ENCODE peak calls at places on chromosomes 3 and 15, in seven cellular contexts. M is HCT116, E is A549, L is uterus, H is NB4, B is body of pancreas, R is ovary. Y is an unnamed sample.

GRCh38 chr3:41323860-41324259 is 124.6 kb downstream of the CTNNB1 start:
- DNase-seq in M (no peak), E (no peak), L (no peak), H (no peak), B (no peak), R (no peak), Y (no peak)

GRCh38 chr3:120198305-120198878 is 86.6 kb downstream of the GPR156 start:
- DNase-seq in M (peak; percentile 8), E (peak; percentile 24), L (no peak), H (peak; percentile 41), B (no peak), R (no peak), Y (no peak)

GRCh38 chr3:194562986-194563385 is 70.2 kb downstream of the TMEM44 start:
- DNase-seq in M (no peak), E (no peak), L (no peak), H (no peak), B (no peak), R (no peak), Y (no peak)

GRCh38 chr15:60337069-60337468 is 60.7 kb downstream of the ANXA2 start:
- DNase-seq in M (no peak), E (no peak), L (no peak), H (no peak), B (no peak), R (no peak), Y (peak; percentile 61)

GRCh38 chr15:39555885-39556284 is 25.0 kb upstream of the THBS1 start:
- DNase-seq in M (no peak), E (no peak), L (no peak), H (no peak), B (no peak), R (no peak), Y (no peak)

GRCh38 chr3:118548434-118548833 is 486.2 kb downstream of the IGSF11 start:
- DNase-seq in M (no peak), E (no peak), L (no peak), H (no peak), B (no peak), R (no peak), Y (no peak)

GRCh38 chr3:128999104-128999503 is 2.0 kb upstream of the EFCC1 start:
- DNase-seq in M (no peak), E (no peak), L (no peak), H (peak; percentile 65), B (no peak), R (no peak), Y (no peak)

GRCh38 chr15:51878446-51879386 is 49.3 kb downstream of the TMOD3 start:
- DNase-seq in M (no peak), E (no peak), L (no peak), H (no peak), B (no peak), R (no peak), Y (no peak)

GRCh38 chr3:151003024-151003771 is 30.7 kb upstream of the CLRN1 start:
- DNase-seq in M (no peak), E (no peak), L (no peak), H (no peak), B (peak; percentile 12), R (no peak), Y (no peak)

GRCh38 chr15:92661069-92661468 is 5.5 kb upstream of the FAM174B start:
- DNase-seq in M (no peak), E (no peak), L (no peak), H (peak; percentile 16), B (no peak), R (no peak), Y (no peak)

DNA sequence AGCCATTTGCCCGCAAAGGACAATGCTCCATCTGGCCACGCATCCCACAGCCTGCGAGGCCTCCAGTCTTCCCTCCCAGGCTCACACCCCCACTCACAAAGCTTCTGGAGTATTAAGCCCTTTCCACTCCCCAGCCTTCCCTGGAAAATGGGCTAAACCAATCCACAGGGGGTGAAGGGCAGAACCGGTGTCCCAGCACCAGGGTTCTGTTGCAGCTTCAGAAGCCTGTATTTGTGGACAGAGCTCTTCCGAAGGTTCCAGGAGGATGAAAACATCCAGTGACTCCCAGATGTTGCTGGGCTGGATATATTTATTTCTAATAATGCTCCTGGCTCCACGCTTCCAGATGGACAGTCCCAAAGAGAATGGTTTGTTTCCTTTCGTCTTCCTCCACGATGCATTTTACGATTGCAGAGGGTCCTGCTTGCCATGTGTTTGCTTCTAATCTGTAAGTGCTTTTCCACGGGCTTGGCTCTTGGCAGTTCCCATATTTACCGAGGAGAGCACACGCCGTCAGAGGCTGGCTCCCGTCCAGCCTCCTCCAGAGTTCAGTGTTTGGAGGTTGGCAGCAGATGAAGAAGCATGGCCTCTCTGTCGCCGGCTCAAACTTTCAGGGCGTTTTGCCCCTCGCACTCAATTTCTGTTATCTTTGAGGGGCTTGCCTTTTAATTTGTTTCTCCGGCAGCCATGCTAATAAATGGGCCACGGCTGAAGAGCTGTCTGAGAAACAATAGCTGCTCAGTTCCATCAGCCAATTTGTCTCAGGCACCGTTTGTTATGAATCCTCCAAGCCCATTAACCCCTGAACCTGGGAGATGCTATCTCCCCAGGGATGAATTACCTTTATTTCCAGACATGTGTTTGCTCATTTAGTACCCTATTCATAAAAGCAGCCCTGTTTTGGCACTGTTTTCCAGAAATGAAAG is 367.9 kb upstream of the PROK2 start:
- DNase-seq in M (peak; percentile 21), E (peak; percentile 17), L (peak; percentile 78), H (no peak), B (peak; percentile 87), R (peak; percentile 81), Y (peak; percentile 32)
- H3K4me3 ChIP-seq in M (peak overlapping the region; percentile 71), E (peak overlapping the region; percentile 25), L (peak overlapping the region; percentile 5), H (no peak overlapping the region), B (no peak overlapping the region), R (peak overlapping the region; percentile 22), Y (peak overlapping the region; percentile 41)

GRCh38 chr3:11157406-11157805 is 3.1 kb downstream of the HRH1 start:
- DNase-seq in M (no peak), E (no peak), L (no peak), H (no peak), B (no peak), R (no peak), Y (no peak)

GRCh38 chr3:11156026-11156410 is 1.7 kb downstream of the HRH1 start:
- DNase-seq in M (no peak), E (no peak), L (no peak), H (no peak), B (no peak), R (no peak), Y (no peak)

GRCh38 chr3:11154953-11155325 is 646 bp downstream of the HRH1 start:
- DNase-seq in M (no peak), E (no peak), L (peak; percentile 23), H (no peak), B (no peak), R (no peak), Y (no peak)

GRCh38 chr3:11154036-11154952 is at the start of gene HRH1:
- DNase-seq in M (no peak), E (no peak), L (peak; percentile 31), H (peak; percentile 28), B (no peak), R (no peak), Y (no peak)

GRCh38 chr3:11155341-11156025 is 1.2 kb downstream of the HRH1 start:
- DNase-seq in M (peak; percentile 47), E (peak; percentile 87), L (peak; percentile 80), H (peak; percentile 68), B (peak; percentile 32), R (peak; percentile 79), Y (peak; percentile 19)
- TF ChIP-seq POLR2A in M (no peak), E (no peak), L (no peak), H (no peak), B (no peak), R (no peak), Y (no peak)

DNA sequence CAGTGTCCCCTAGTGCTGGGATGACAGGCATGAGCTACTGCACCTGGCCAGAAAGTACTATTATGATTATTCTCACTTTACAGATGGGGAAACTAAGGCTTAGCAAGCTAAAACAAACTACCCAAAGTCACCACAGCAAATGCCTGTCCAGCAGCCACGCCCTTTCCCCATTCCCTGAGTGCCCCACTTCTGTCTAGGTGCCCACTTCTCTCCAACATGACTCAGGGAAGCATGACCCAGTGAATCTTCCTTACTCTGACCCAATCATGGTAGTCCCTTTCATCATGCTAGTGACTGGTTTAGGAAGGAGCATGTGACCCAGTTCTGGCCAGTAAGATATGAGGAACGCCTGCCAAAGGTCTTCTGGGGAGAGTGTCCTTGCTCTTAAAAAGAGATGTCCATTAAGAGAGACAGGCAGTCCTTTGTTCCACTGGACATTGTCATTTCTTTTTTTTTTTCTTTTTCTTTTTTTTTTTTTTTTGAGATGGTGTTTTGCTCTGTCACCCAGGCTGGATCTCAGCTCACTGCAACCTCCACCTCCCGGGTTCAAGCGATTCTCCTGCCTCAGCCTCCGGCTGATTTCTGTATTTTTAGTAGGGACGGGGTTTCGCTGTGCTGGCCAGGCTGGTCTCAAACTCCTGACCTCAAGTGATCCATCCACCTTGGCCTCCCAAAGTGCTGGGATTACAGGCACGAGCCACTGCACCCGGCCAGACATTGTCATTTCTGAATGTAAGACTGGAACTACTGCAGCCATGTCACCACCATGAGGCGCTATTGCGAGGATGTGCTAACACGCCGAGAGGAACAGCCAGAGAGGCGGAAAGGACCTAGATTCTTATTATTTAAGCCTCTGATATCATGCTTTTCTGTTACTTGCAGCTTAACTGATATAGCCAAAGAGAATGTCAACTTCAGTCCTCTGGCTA is 19.8 kb downstream of the MEGF11 start:
- DNase-seq in M (peak; percentile 38), E (no peak), L (no peak), H (peak; percentile 31), B (no peak), R (no peak), Y (no peak)
- TF ChIP-seq CTCF in M (peak; percentile 40), E (peak; percentile 17), L (no peak), H (peak; percentile 41), B (no peak), R (no peak), Y (no peak)

GRCh38 chr15:62120776-62121175 is 44.3 kb downstream of the C2CD4B start:
- DNase-seq in M (no peak), E (no peak), L (no peak), H (no peak), B (no peak), R (no peak), Y (no peak)

GRCh38 chr15:62122249-62122648 is 42.8 kb downstream of the C2CD4B start:
- DNase-seq in M (no peak), E (no peak), L (no peak), H (peak; percentile 4), B (no peak), R (no peak), Y (no peak)

GRCh38 chr15:62119926-62120273 is 45.2 kb downstream of the C2CD4B start:
- DNase-seq in M (no peak), E (no peak), L (no peak), H (no peak), B (no peak), R (no peak), Y (peak; percentile 38)

GRCh38 chr15:62119224-62119925 is 45.7 kb downstream of the C2CD4B start:
- DNase-seq in M (peak; percentile 44), E (peak; percentile 53), L (no peak), H (peak; percentile 72), B (peak; percentile 56), R (no peak), Y (peak; percentile 36)

DNA sequence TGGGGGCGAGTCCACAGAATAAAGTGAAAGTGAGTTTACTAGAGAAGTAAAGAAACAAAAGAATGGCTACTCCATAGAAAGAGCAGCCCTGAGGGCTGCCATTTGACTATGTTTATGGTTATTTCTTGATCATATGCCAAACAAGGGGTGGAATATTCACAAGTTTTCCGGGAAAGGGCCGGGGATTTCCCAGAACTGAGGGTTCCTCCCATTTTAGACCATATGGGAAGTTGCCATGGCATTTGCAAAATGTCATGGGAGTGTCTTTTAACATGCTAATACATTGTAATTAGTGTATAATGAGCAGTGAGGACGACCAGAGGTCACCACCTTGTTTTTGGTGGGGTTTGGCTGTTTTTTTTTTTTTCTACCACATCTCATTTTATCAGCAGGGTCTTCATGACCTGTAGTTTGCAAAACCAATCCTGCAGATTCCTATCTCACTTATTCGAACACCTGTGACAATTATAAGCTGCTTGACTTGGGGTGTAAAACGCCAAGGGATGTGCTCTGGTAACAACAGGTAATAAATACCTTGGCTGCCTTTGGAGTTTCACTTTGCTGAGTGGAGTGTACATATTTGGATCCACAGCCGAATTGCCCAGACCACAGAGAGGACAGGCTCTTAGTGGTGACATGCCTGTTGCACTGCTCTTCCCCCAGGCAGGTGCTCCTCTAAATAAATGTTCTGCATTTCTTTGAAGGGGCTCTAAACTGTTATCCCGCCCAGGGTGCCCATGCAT is 43.6 kb downstream of the C2CD4B start:
- DNase-seq in M (no peak), E (no peak), L (no peak), H (no peak), B (no peak), R (no peak), Y (no peak)
- H3K4me3 ChIP-seq in M (no peak overlapping the region), E (no peak overlapping the region), L (no peak overlapping the region), H (no peak overlapping the region), B (no peak overlapping the region), R (no peak overlapping the region), Y (no peak overlapping the region)